ENCODE peak calls at places on chromosomes 7 and 10, in five cellular contexts. U is ovary; D is naive thymus-derived CD4-positive, alpha-beta T cell; Y is CD4-positive, alpha-beta memory T cell; W is psoas muscle. H is an unnamed sample. For H3K9me3 and H3K36me3, the result is how much of the 10 kb centered on the place peaks cover.

GRCh38 chr7:80699030-80699638 is 60.7 kb downstream of the CD36 start:
- DNase-seq in U (no peak), D (no peak), Y (no peak), W (no peak), H (no peak)

GRCh38 chr7:130162196-130162595 is 43.0 kb downstream of the TMEM209 start:
- DNase-seq in W (no peak), D (no peak), Y (no peak), U (no peak), H (no peak)

GRCh38 chr10:48439031-48439430 is 132.6 kb downstream of the MAPK8 start:
- DNase-seq in U (no peak), D (no peak), W (no peak), Y (no peak), H (no peak)

GRCh38 chr7:155169498-155170065 is 99.5 kb downstream of the HTR5A start:
- DNase-seq in D (no peak), U (no peak), Y (no peak), W (no peak), H (no peak)

GRCh38 chr10:44190541-44190940 is 194.4 kb downstream of the CXCL12 start:
- DNase-seq in U (no peak), D (no peak), Y (no peak), W (no peak), H (no peak)

GRCh38 chr7:139714163-139714901 is 63.5 kb downstream of the HIPK2 start:
- DNase-seq in Y (no peak), W (peak), U (no peak), D (no peak), H (no peak)

GRCh38 chr7:16420649-16421332 is 547 bp downstream of the CRPPA start:
- DNase-seq in D (peak), Y (peak), U (peak), W (peak), H (peak)

GRCh38 chr7:44764665-44765578 is 16.3 kb downstream of the ZMIZ2 start:
- DNase-seq in Y (no peak), D (no peak), W (no peak), U (no peak), H (no peak)

GRCh38 chr10:131559450-131559911 is 248.0 kb upstream of the TCERG1L start:
- DNase-seq in W (no peak), Y (no peak), U (no peak), D (no peak), H (no peak)
- H3K9me3 ChIP-seq in W (under half), Y (under half), U (under half), D (under half), H (under half)

DNA sequence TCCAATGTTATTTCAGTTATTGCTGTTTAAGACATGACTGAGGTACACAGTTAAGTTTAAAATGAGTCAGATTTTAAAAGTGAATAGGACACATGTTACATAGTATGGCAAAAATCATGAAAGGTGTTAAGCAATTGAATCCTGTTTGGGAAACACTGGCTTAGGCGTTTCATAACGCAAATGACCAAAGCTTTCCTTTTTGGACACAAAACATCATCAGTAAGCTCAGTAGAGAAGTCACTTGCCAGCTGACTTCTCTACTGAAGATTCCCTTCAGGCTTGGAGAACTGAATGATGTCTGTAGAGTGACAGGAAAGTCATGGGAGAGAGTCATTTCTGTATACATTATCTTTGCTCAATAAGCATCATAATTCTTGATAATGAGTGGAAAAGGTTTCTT is 64.4 kb upstream of the RSBN1L start:
- DNase-seq in W (no peak), U (no peak), D (no peak), Y (no peak), H (no peak)
- H3K36me3 ChIP-seq in W (half or more), U (under half), D (under half), Y (under half), H (under half)

DNA sequence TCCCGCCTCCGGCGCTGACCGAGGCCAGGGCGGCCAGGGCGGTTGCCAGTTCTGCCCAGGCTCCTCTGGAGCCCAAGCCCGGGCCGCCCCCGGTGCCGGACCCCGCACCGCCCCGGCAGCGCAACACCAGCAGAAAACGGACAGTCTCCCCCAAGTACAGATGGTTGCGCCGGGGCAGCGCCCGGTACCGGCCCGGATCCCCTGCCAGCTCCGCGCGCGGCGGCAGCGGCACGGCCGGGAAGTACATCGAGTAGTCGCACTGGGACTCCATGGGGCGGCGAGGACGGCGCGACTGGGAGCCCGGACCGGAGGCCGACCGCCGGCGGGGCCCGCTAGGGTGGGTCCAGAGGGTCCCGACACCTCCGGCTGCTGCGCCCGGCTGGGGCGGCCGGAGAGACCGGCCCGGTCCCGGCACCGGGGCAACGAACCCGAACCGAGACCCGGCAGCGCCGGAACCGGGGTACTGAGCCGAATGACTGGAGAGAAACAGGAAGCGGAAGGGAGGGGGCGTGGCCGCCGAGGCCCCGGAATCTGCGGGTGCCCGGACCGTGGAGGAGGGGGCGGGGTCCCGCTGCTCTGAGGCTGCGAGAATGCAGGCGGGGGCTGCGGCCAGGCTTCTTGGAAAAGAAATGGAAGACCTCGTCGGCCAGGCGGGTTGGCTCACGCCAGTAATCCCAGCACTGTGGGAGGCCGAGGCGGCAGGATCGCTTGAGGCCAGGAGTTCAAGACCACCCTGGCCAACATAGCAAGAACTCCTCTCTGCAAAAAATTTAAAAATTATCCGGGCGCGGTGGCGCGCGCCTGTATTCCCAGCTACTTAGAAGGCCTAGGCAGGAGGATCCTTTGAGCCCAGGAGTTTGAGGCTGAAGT is at the start of gene TRAPPC14:
- DNase-seq in D (peak), W (peak), Y (peak), U (peak), H (peak)
- H3K4me3 ChIP-seq in D (peak), W (peak), Y (peak), U (peak), H (peak)

GRCh38 chr7:158194365-158194900 is 393.2 kb downstream of the PTPRN2 start:
- DNase-seq in U (no peak), D (no peak), W (no peak), Y (no peak), H (no peak)
- H3K9me3 ChIP-seq in U (under half), D (under half), W (under half), Y (under half), H (under half)

GRCh38 chr10:131909929-131910328 is 9.1 kb downstream of the PPP2R2D start:
- DNase-seq in U (peak), W (no peak), D (no peak), Y (no peak), H (no peak)
- H3K36me3 ChIP-seq in U (under half), W (under half), D (under half), Y (under half), H (under half)

H was measured in iPS DF 6.9.